ENCODE peak calls at places on chromosomes 4 and X, in four cellular contexts. M, J, V and H are unnamed samples.

GRCh38 chrX:17521871-17522693 is 147.1 kb downstream of the NHS start:
- DNase-seq in J (no peak), M (no peak), V (no peak), H (peak; percentile 78)

GRCh38 chrX:40109288-40110008 is 11.7 kb upstream of the BCOR start:
- DNase-seq in V (peak; percentile 61), J (peak; percentile 28), M (no peak), H (peak; percentile 65)

GRCh38 chrX:44872319-44872816 is 620 bp upstream of the KDM6A start:
- DNase-seq in V (peak; percentile 41), M (no peak), J (peak; percentile 59), H (peak; percentile 16)

GRCh38 chr4:16862688-16863087 is 35.8 kb downstream of the LDB2 start:
- DNase-seq in M (no peak), V (peak; percentile 86), J (no peak), H (no peak)

GRCh38 chrX:122094611-122095010 is 1047.2 kb downstream of the GLUD2 start:
- DNase-seq in J (no peak), M (no peak), V (no peak), H (peak; percentile 81)

GRCh38 chr4:123418486-123418931 is 21.9 kb downstream of the SPRY1 start:
- DNase-seq in V (peak; percentile 87), J (peak; percentile 36), M (peak; percentile 57), H (peak; percentile 88)

GRCh38 chr4:100162027-100162685 is 28.1 kb downstream of the DDIT4L start:
- DNase-seq in M (no peak), J (no peak), V (peak; percentile 60), H (no peak)

GRCh38 chr4:105990933-105991332 is 95.7 kb downstream of the NPNT start:
- DNase-seq in V (peak; percentile 98), J (no peak), M (no peak), H (peak; percentile 96)

GRCh38 chr4:158239196-158239595 is 28.9 kb downstream of the TMEM144 start:
- DNase-seq in V (no peak), M (no peak), J (no peak), H (no peak)

GRCh38 chr4:152524429-152524828 is 11.5 kb downstream of the FBXW7 start:
- DNase-seq in J (peak; percentile 11), M (no peak), V (no peak), H (no peak)

GRCh38 chr4:37693450-37694190 is 7.4 kb upstream of the RELL1 start:
- DNase-seq in M (peak; percentile 72), V (no peak), J (no peak), H (peak; percentile 84)

GRCh38 chr4:184453402-184454160 is 20.8 kb downstream of the IRF2 start:
- DNase-seq in V (peak; percentile 88), M (peak; percentile 85), J (peak; percentile 74), H (no peak)

GRCh38 chr4:5890063-5890727 is 2.7 kb downstream of the CRMP1 start:
- DNase-seq in V (no peak), M (no peak), J (no peak), H (no peak)

GRCh38 chr4:118281611-118282442 is 71.0 kb downstream of the PRSS12 start:
- DNase-seq in J (no peak), M (no peak), V (no peak), H (no peak)

GRCh38 chr4:122874194-122874593 is 47.6 kb downstream of the FGF2 start:
- DNase-seq in J (no peak), V (peak; percentile 44), M (peak; percentile 75), H (peak; percentile 48)

GRCh38 chrX:51568586-51568985 is 50.1 kb downstream of the CENPVL3 start:
- DNase-seq in M (peak; percentile 2), J (no peak), V (no peak), H (peak; percentile 37)

GRCh38 chr4:92551616-92552015 is 247.8 kb downstream of the GRID2 start:
- DNase-seq in J (no peak), V (no peak), M (no peak), H (no peak)

GRCh38 chr4:48603366-48604003 is 113.4 kb downstream of the ZAR1 start:
- DNase-seq in J (no peak), V (no peak), M (no peak), H (no peak)

GRCh38 chr4:127370495-127371069 is 262.2 kb upstream of the INTU start:
- DNase-seq in M (no peak), V (no peak), J (no peak), H (peak; percentile 49)

GRCh38 chr4:879730-880079 is 52.4 kb downstream of the GAK start:
- DNase-seq in J (peak; percentile 74), M (no peak), V (no peak), H (no peak)

GRCh38 chr4:47287735-47288134 is 175.8 kb downstream of the COMMD8 start:
- DNase-seq in J (no peak), M (peak; percentile 29), V (no peak), H (peak; percentile 1)

GRCh38 chr4:130747842-130748241 is 1651.9 kb downstream of the C4orf33 start:
- DNase-seq in V (no peak), M (peak; percentile 0), J (no peak), H (no peak)

GRCh38 chrX:129846686-129847085 is 3.0 kb upstream of the ZDHHC9 start:
- DNase-seq in M (no peak), V (no peak), J (no peak), H (no peak)

GRCh38 chr4:155900402-155900801 is 3.1 kb upstream of the TDO2 start:
- DNase-seq in J (no peak), M (no peak), V (no peak), H (peak; percentile 97)

GRCh38 chrX:37047776-37048175 is 39.6 kb downstream of the FAM47C start:
- DNase-seq in M (no peak), V (no peak), J (no peak), H (no peak)

GRCh38 chrX:64570204-64570603 is 175.0 kb upstream of the MTMR8 start:
- DNase-seq in V (no peak), M (no peak), J (no peak), H (no peak)

GRCh38 chrX:11555759-11556158 is 110.0 kb downstream of the ARHGAP6 start:
- DNase-seq in J (no peak), V (no peak), M (no peak), H (peak; percentile 61)

GRCh38 chr4:118905546-118905945 is 16.9 kb downstream of the SYNPO2 start:
- DNase-seq in J (no peak), M (no peak), V (peak; percentile 51), H (peak; percentile 23)